ENCODE peak calls at places on chromosomes 11 and 22, in eight cellular contexts. One of them, this sample, is unnamed.

GRCh38 chr11:62613275-62613864 is 313 bp downstream of the ROM1 start:
- DNase-seq in astrocyte of the hippocampus: no peak
- DNase-seq in NCI-H1436: no peak
- DNase-seq in tibial nerve: no peak
- DNase-seq in midbrain: no peak
- DNase-seq in mesothelial cell of epicardium: no peak
- DNase-seq in MCF 10A: no peak
- DNase-seq in neuronal stem cell: no peak
- DNase-seq in this sample: peak; percentile 15

GRCh38 chr11:17979770-17980371 is 33.0 kb downstream of the SERGEF start:
- DNase-seq in tibial nerve: no peak
- DNase-seq in neuronal stem cell: peak; percentile 44
- DNase-seq in NCI-H1436: peak; percentile 37
- DNase-seq in MCF 10A: peak; percentile 48
- DNase-seq in midbrain: peak; percentile 41
- DNase-seq in mesothelial cell of epicardium: no peak
- DNase-seq in astrocyte of the hippocampus: peak; percentile 47
- DNase-seq in this sample: peak; percentile 42

GRCh38 chr11:130118636-130119387 is 40.8 kb upstream of the ST14 start:
- DNase-seq in tibial nerve: no peak
- DNase-seq in astrocyte of the hippocampus: no peak
- DNase-seq in MCF 10A: no peak
- DNase-seq in NCI-H1436: no peak
- DNase-seq in mesothelial cell of epicardium: no peak
- DNase-seq in neuronal stem cell: no peak
- DNase-seq in midbrain: no peak
- DNase-seq in this sample: no peak

GRCh38 chr11:6248248-6248647 is 9.4 kb downstream of the CNGA4 start:
- DNase-seq in midbrain: no peak
- DNase-seq in neuronal stem cell: no peak
- DNase-seq in MCF 10A: peak; percentile 56
- DNase-seq in mesothelial cell of epicardium: no peak
- DNase-seq in astrocyte of the hippocampus: no peak
- DNase-seq in NCI-H1436: no peak
- DNase-seq in tibial nerve: no peak
- DNase-seq in this sample: no peak

GRCh38 chr11:78698612-78699011 is 123.9 kb upstream of the NARS2 start:
- DNase-seq in MCF 10A: peak; percentile 92
- DNase-seq in astrocyte of the hippocampus: peak; percentile 97
- DNase-seq in mesothelial cell of epicardium: no peak
- DNase-seq in tibial nerve: peak; percentile 27
- DNase-seq in midbrain: no peak
- DNase-seq in neuronal stem cell: no peak
- DNase-seq in NCI-H1436: no peak
- DNase-seq in this sample: no peak

GRCh38 chr22:29072193-29072978 is 449 bp upstream of the KREMEN1 start:
- DNase-seq in NCI-H1436: peak; percentile 90
- DNase-seq in tibial nerve: peak; percentile 81
- DNase-seq in mesothelial cell of epicardium: peak; percentile 85
- DNase-seq in MCF 10A: peak; percentile 92
- DNase-seq in astrocyte of the hippocampus: peak; percentile 90
- DNase-seq in midbrain: peak; percentile 74
- DNase-seq in neuronal stem cell: peak; percentile 74
- DNase-seq in this sample: peak; percentile 83

GRCh38 chr11:110113507-110113906 is 20.3 kb downstream of the ZC3H12C start:
- DNase-seq in mesothelial cell of epicardium: no peak
- DNase-seq in neuronal stem cell: no peak
- DNase-seq in NCI-H1436: no peak
- DNase-seq in tibial nerve: no peak
- DNase-seq in midbrain: no peak
- DNase-seq in MCF 10A: no peak
- DNase-seq in astrocyte of the hippocampus: no peak
- DNase-seq in this sample: no peak

GRCh38 chr11:35893796-35894475 is 49.9 kb upstream of the LDLRAD3 start:
- DNase-seq in neuronal stem cell: no peak
- DNase-seq in NCI-H1436: no peak
- DNase-seq in midbrain: no peak
- DNase-seq in mesothelial cell of epicardium: no peak
- DNase-seq in MCF 10A: peak; percentile 97
- DNase-seq in astrocyte of the hippocampus: no peak
- DNase-seq in tibial nerve: no peak
- DNase-seq in this sample: no peak

GRCh38 chr11:959027-959426 is 33.4 kb downstream of the AP2A2 start:
- DNase-seq in astrocyte of the hippocampus: no peak
- DNase-seq in midbrain: no peak
- DNase-seq in NCI-H1436: no peak
- DNase-seq in mesothelial cell of epicardium: no peak
- DNase-seq in neuronal stem cell: no peak
- DNase-seq in tibial nerve: no peak
- DNase-seq in MCF 10A: no peak
- DNase-seq in this sample: no peak

GRCh38 chr11:29293825-29294224 is 723.0 kb downstream of the KCNA4 start:
- DNase-seq in tibial nerve: no peak
- DNase-seq in neuronal stem cell: no peak
- DNase-seq in midbrain: no peak
- DNase-seq in astrocyte of the hippocampus: peak; percentile 59
- DNase-seq in mesothelial cell of epicardium: no peak
- DNase-seq in MCF 10A: peak; percentile 55
- DNase-seq in NCI-H1436: no peak
- DNase-seq in this sample: no peak

GRCh38 chr22:37186997-37187522 is 987 bp downstream of the C1QTNF6 start:
- DNase-seq in mesothelial cell of epicardium: no peak
- DNase-seq in midbrain: no peak
- DNase-seq in neuronal stem cell: no peak
- DNase-seq in astrocyte of the hippocampus: no peak
- DNase-seq in NCI-H1436: no peak
- DNase-seq in MCF 10A: no peak
- DNase-seq in tibial nerve: no peak
- DNase-seq in this sample: no peak

GRCh38 chr11:2208691-2209369 is 37.2 kb upstream of the TH start:
- DNase-seq in MCF 10A: peak; percentile 20
- DNase-seq in midbrain: peak; percentile 25
- DNase-seq in neuronal stem cell: no peak
- DNase-seq in astrocyte of the hippocampus: no peak
- DNase-seq in tibial nerve: peak; percentile 9
- DNase-seq in NCI-H1436: no peak
- DNase-seq in mesothelial cell of epicardium: peak; percentile 15
- DNase-seq in this sample: no peak

GRCh38 chr22:31603574-31603973 is 58.4 kb downstream of the PISD start:
- DNase-seq in mesothelial cell of epicardium: no peak
- DNase-seq in neuronal stem cell: no peak
- DNase-seq in tibial nerve: no peak
- DNase-seq in MCF 10A: no peak
- DNase-seq in NCI-H1436: no peak
- DNase-seq in midbrain: no peak
- DNase-seq in astrocyte of the hippocampus: no peak
- DNase-seq in this sample: no peak

GRCh38 chr11:68659158-68659921 is 25.0 kb upstream of the GAL start:
- DNase-seq in mesothelial cell of epicardium: peak; percentile 52
- DNase-seq in astrocyte of the hippocampus: peak; percentile 96
- DNase-seq in NCI-H1436: peak; percentile 95
- DNase-seq in MCF 10A: peak; percentile 97
- DNase-seq in tibial nerve: peak; percentile 75
- DNase-seq in midbrain: no peak
- DNase-seq in neuronal stem cell: no peak
- DNase-seq in this sample: no peak

This sample was measured in endothelial cell.